ENCODE peak calls at places on chromosomes 11 and 22, in ten cellular contexts. A, C, D, P, S, T, Q, H, B and M are unnamed samples.

GRCh38 chr11:61698173-61698965 is 18.2 kb downstream of the DAGLA start:
- DNase-seq in A (no peak), C (no peak), D (no peak), P (no peak), S (no peak), T (no peak), Q (no peak), H (no peak), B (no peak), M (peak; percentile 86)

GRCh38 chr11:85762226-85762625 is 48.7 kb downstream of the SYTL2 start:
- DNase-seq in A (no peak), C (no peak), D (no peak), P (no peak), S (no peak), T (no peak), Q (no peak), H (no peak), B (no peak), M (no peak)

GRCh38 chr11:115724709-115725108 is 220.5 kb upstream of the CADM1 start:
- DNase-seq in A (no peak), C (no peak), D (no peak), P (no peak), S (no peak), T (no peak), Q (no peak), H (no peak), B (no peak), M (no peak)

GRCh38 chr11:17927041-17927440 is 85.8 kb downstream of the SERGEF start:
- DNase-seq in A (no peak), C (no peak), D (no peak), P (no peak), S (no peak), T (no peak), Q (no peak), H (no peak), B (no peak), M (no peak)

GRCh38 chr11:69172674-69173073 is 16.9 kb downstream of the SMIM38 start:
- DNase-seq in A (no peak), C (no peak), D (no peak), P (no peak), S (no peak), T (no peak), Q (no peak), H (no peak), B (no peak), M (peak; percentile 27)

GRCh38 chr22:47456031-47456430 is 693.6 kb downstream of the TBC1D22A start:
- DNase-seq in A (no peak), C (no peak), D (no peak), P (no peak), S (no peak), T (no peak), Q (no peak), H (no peak), B (no peak), M (no peak)

GRCh38 chr22:36506637-36507517 is at the start of gene FOXRED2:
- DNase-seq in A (peak; percentile 75), C (peak; percentile 85), D (peak; percentile 89), P (peak; percentile 34), S (peak; percentile 88), T (peak; percentile 78), Q (peak; percentile 93), H (peak; percentile 91), B (peak; percentile 80), M (peak; percentile 72)

GRCh38 chr22:46578824-46579561 is 41.2 kb upstream of the GRAMD4 start:
- DNase-seq in A (peak; percentile 35), C (no peak), D (no peak), P (peak; percentile 43), S (peak; percentile 17), T (no peak), Q (no peak), H (no peak), B (no peak), M (no peak)

GRCh38 chr11:134843020-134843419 is 431.0 kb upstream of the B3GAT1 start:
- DNase-seq in A (no peak), C (no peak), D (no peak), P (no peak), S (no peak), T (no peak), Q (no peak), H (no peak), B (no peak), M (no peak)

GRCh38 chr11:110833033-110833484 is 120.8 kb upstream of the ARHGAP20 start:
- DNase-seq in A (peak; percentile 84), C (no peak), D (no peak), P (no peak), S (no peak), T (no peak), Q (no peak), H (no peak), B (no peak), M (no peak)

GRCh38 chr11:94201004-94201465 is 72.4 kb downstream of the PANX1 start:
- DNase-seq in A (peak; percentile 35), C (no peak), D (no peak), P (no peak), S (no peak), T (no peak), Q (no peak), H (no peak), B (no peak), M (no peak)

GRCh38 chr11:94574193-94574961 is 7.2 kb downstream of the PIWIL4 start:
- DNase-seq in A (peak; percentile 74), C (no peak), D (no peak), P (no peak), S (no peak), T (no peak), Q (no peak), H (no peak), B (no peak), M (no peak)

GRCh38 chr22:46049726-46050450 is 72.9 kb upstream of the WNT7B start:
- DNase-seq in A (no peak), C (no peak), D (no peak), P (no peak), S (no peak), T (no peak), Q (no peak), H (no peak), B (no peak), M (no peak)

GRCh38 chr11:120520091-120520822 is 8.7 kb downstream of the GRIK4 start:
- DNase-seq in A (no peak), C (no peak), D (no peak), P (no peak), S (no peak), T (no peak), Q (no peak), H (no peak), B (no peak), M (no peak)

GRCh38 chr11:12864316-12865156 is 144.6 kb upstream of the RASSF10 start:
- DNase-seq in A (no peak), C (no peak), D (peak; percentile 62), P (peak; percentile 83), S (peak; percentile 23), T (no peak), Q (peak; percentile 22), H (peak; percentile 65), B (no peak), M (no peak)

GRCh38 chr11:73218106-73218829 is at the start of gene P2RY2:
- DNase-seq in A (no peak), C (no peak), D (no peak), P (no peak), S (peak; percentile 76), T (no peak), Q (peak; percentile 82), H (peak; percentile 89), B (no peak), M (no peak)

GRCh38 chr11:3129591-3130268 is 35.4 kb downstream of the OSBPL5 start:
- DNase-seq in A (no peak), C (no peak), D (no peak), P (no peak), S (no peak), T (no peak), Q (no peak), H (no peak), B (no peak), M (no peak)

GRCh38 chr11:117091753-117092477 is 6.3 kb downstream of the SIK3 start:
- DNase-seq in A (no peak), C (no peak), D (no peak), P (no peak), S (no peak), T (no peak), Q (no peak), H (no peak), B (no peak), M (no peak)

GRCh38 chr22:46355369-46355995 is 20.0 kb downstream of the TRMU start:
- DNase-seq in A (peak; percentile 60), C (peak; percentile 57), D (no peak), P (peak; percentile 42), S (peak; percentile 52), T (peak; percentile 47), Q (peak; percentile 79), H (peak; percentile 86), B (no peak), M (peak; percentile 35)

GRCh38 chr11:63020671-63021255 is 5.1 kb upstream of the SLC22A8 start:
- DNase-seq in A (no peak), C (no peak), D (peak; percentile 3), P (no peak), S (peak; percentile 26), T (no peak), Q (peak; percentile 23), H (peak; percentile 66), B (no peak), M (peak; percentile 21)

GRCh38 chr11:126112547-126112946 is 49.9 kb upstream of the CDON start:
- DNase-seq in A (peak; percentile 88), C (no peak), D (no peak), P (no peak), S (no peak), T (no peak), Q (no peak), H (no peak), B (no peak), M (no peak)

GRCh38 chr11:128422576-128423370 is 164.6 kb downstream of the ETS1 start:
- DNase-seq in A (no peak), C (peak; percentile 91), D (peak; percentile 54), P (no peak), S (peak; percentile 99), T (peak; percentile 64), Q (no peak), H (no peak), B (peak; percentile 61), M (peak; percentile 97)

GRCh38 chr22:30309981-30310672 is 16.6 kb downstream of the TBC1D10A start:
- DNase-seq in A (peak; percentile 70), C (no peak), D (no peak), P (no peak), S (no peak), T (no peak), Q (no peak), H (no peak), B (no peak), M (peak; percentile 88)

GRCh38 chr22:41249442-41249841 is 8.7 kb upstream of the CHADL start:
- DNase-seq in A (no peak), C (no peak), D (no peak), P (no peak), S (no peak), T (no peak), Q (no peak), H (no peak), B (no peak), M (no peak)

GRCh38 chr11:68890490-68891231 is 13.0 kb downstream of the MRPL21 start:
- DNase-seq in A (peak; percentile 86), C (no peak), D (no peak), P (peak; percentile 74), S (no peak), T (no peak), Q (no peak), H (no peak), B (no peak), M (no peak)

GRCh38 chr11:64206457-64207246 is at the start of gene FERMT3:
- DNase-seq in A (no peak), C (peak; percentile 68), D (no peak), P (no peak), S (no peak), T (peak; percentile 51), Q (no peak), H (no peak), B (peak; percentile 38), M (peak; percentile 91)

GRCh38 chr22:22553735-22554134 is 5.3 kb downstream of the PRAME start:
- DNase-seq in A (no peak), C (no peak), D (no peak), P (no peak), S (no peak), T (no peak), Q (no peak), H (no peak), B (no peak), M (no peak)

GRCh38 chr11:103086461-103086860 is 5.5 kb downstream of the DCUN1D5 start:
- DNase-seq in A (peak; percentile 32), C (no peak), D (no peak), P (no peak), S (no peak), T (no peak), Q (no peak), H (no peak), B (no peak), M (no peak)